ENCODE peak calls at places on chromosomes 16 and 17, in eight cellular contexts. W is HCT116, Q is GM12878, E is HepG2, A is K562, K is H1, N is endothelial cell of umbilical vein, G is SK-N-MC. V is an unnamed sample.

GRCh38 chr16:1180772-1181714 is 28.1 kb downstream of the CACNA1H start:
- DNase-seq in A (no peak), Q (no peak), E (no peak), G (no peak), W (no peak), N (no peak), K (no peak), V (no peak)

GRCh38 chr17:37088459-37088858 is 139.7 kb downstream of the AATF start:
- DNase-seq in A (no peak), N (no peak), E (no peak), Q (no peak), W (no peak), K (no peak), G (no peak), V (no peak)

GRCh38 chr17:68035131-68035522 is 408 bp upstream of the KPNA2 start:
- DNase-seq in A (no peak), G (peak; percentile 56), W (no peak), Q (no peak), K (no peak), N (no peak), E (no peak), V (no peak)

GRCh38 chr17:58268774-58269556 is 11.8 kb downstream of the MPO start:
- DNase-seq in A (peak; percentile 3), G (no peak), E (no peak), Q (no peak), K (no peak), N (no peak), W (no peak), V (peak; percentile 15)

GRCh38 chr17:48825446-48826381 is 5.1 kb upstream of the CALCOCO2 start:
- DNase-seq in E (no peak), G (no peak), Q (no peak), K (no peak), A (peak; percentile 35), N (no peak), W (no peak), V (no peak)

GRCh38 chr17:44346064-44346844 is 1.2 kb downstream of the GRN start:
- DNase-seq in K (no peak), A (no peak), N (no peak), Q (no peak), E (no peak), W (no peak), G (no peak), V (peak; percentile 33)

GRCh38 chr17:39306509-39307212 is 80.9 kb upstream of the STAC2 start:
- DNase-seq in N (no peak), E (no peak), A (no peak), Q (peak; percentile 24), W (no peak), G (no peak), K (no peak), V (no peak)

GRCh38 chr16:89691986-89692569 is 5.6 kb downstream of the CDK10 start:
- DNase-seq in K (no peak), E (peak; percentile 38), Q (no peak), A (no peak), G (no peak), W (no peak), N (no peak), V (peak; percentile 8)

GRCh38 chr17:48026503-48027321 is 10.9 kb downstream of the COPZ2 start:
- DNase-seq in G (no peak), K (peak; percentile 80), W (peak; percentile 90), E (peak; percentile 79), N (peak; percentile 79), Q (peak; percentile 34), A (peak; percentile 79), V (peak; percentile 91)

GRCh38 chr16:67446968-67447507 is 16.1 kb downstream of the HSD11B2 start:
- DNase-seq in G (no peak), K (no peak), W (no peak), E (no peak), N (no peak), Q (no peak), A (no peak), V (no peak)
- H3K9ac ChIP-seq in G (no peak overlapping the region), K (no peak overlapping the region), W (no peak overlapping the region), E (peak overlapping the region; percentile 66), N (no peak overlapping the region), Q (no peak overlapping the region), A (no peak overlapping the region), V (no peak overlapping the region)

GRCh38 chr17:2466936-2467335 is 44.8 kb downstream of the METTL16 start:
- DNase-seq in K (no peak), E (no peak), G (no peak), A (no peak), Q (no peak), N (no peak), W (no peak), V (no peak)
- H3K36me3 ChIP-seq in K (peaks cover 9% of the 10 kb centered on the region), E (peaks cover 64% of the 10 kb centered on the region), G (peaks cover 63% of the 10 kb centered on the region), A (peaks cover 74% of the 10 kb centered on the region), Q (peaks cover 5% of the 10 kb centered on the region), N (peaks cover 10% of the 10 kb centered on the region), W (peaks cover 11% of the 10 kb centered on the region), V (peaks cover 55% of the 10 kb centered on the region)

DNA sequence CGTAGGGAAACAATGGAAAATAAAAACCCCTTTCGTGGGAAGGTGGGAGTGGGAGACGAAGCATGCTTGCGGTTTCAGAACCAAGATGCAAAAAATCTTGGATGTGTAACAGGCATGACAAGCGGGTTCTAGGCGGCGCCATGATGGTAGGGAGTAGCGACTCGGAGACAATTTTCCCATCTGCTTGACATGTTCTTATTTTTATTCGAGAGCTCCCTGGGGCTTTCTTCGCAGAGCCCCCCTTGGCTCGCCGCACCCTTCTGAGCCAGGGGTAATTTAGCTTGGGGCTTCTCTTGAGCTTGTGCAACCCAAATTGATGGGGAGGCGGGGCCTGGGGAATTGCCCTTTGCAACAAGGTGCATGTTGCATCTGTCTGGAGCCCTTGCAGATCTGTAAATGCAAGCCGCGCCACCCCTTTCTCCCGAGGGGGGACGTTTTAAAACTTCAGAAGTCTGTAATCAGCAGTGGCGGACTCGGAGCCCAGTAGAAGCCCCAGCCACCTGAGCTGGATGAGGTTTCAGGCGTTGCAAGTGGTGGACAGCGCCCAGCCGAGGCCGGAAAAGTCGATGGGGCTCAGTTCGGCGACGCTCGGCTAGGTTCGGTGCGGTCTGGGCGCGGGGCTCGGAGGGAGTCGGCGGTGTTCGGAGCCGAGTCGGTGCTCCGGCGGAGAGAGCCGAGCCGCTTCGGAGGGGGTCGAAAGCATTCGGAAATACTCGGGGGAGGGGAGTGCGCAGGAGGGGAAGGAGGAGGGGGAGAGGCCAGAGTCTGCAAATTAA is 2.9 kb downstream of the GNAO1 start:
- DNase-seq in G (no peak), Q (no peak), N (peak; percentile 68), W (no peak), K (peak; percentile 81), E (peak; percentile 66), A (peak; percentile 87), V (peak; percentile 92)
- TF ChIP-seq POLR2AphosphoS5 in G (no peak), Q (no peak), N (no peak), W (no peak), K (no peak), E (no peak), A (no peak), V (no peak)

DNA sequence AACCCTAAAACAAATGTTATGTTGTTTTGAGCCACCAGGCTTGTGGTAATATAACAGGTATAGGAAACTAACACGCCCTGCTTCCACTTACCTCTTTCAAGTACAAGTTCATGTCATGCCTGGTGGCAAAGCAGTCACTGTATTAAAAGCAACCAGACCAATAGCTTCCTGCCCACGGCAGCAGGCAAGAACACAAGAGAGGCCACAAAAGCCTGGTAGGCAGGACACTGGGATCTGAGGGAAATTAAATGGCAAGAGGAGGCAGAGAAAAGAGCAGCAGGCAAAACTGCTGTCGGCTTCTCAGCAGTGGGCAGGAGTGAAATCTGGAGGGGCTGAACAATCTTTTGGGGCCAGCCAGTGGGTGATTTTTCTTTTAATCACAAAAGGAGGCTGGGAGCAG is 2.2 kb downstream of the CYTH1 start:
- DNase-seq in G (no peak), K (no peak), Q (no peak), W (no peak), A (no peak), E (no peak), N (no peak), V (no peak)
- H3K9ac ChIP-seq in G (no peak overlapping the region), K (no peak overlapping the region), Q (peak overlapping the region; percentile 98), W (no peak overlapping the region), A (no peak overlapping the region), E (peak overlapping the region; percentile 8), N (no peak overlapping the region), V (no peak overlapping the region)

DNA sequence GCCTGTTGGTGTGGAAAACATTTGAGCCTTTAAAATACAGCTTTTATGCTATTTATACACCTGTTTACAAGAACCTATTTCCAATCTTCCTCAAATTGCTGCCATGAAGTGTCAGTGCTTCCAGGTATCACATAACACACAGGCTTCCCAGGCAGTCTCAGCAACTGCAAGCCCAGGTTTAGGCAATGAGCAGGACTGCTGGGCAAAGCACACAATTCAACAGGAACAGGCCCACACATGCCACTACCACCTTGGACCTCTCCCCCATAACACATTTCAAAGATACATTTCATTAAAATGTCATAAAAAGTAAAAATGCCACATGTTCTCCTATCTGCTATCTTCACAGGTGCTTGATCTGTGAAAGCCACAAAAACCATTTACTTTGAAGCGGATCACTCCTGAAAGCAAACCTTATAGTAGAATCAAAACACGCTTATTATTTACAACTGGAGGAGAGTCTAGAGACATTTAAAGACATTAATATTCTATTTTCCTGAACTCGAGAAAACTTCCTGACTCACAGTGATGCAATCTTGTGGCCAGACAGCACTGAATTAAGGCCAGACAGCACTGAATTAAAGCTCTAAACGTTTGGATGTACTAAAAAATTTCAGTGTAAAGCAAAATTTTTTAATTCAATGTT is 31.5 kb downstream of the ANKFY1 start:
- DNase-seq in E (no peak), A (no peak), G (no peak), N (no peak), K (no peak), Q (no peak), W (no peak), V (no peak)
- H3K36me3 ChIP-seq in E (peaks cover 39% of the 10 kb centered on the region), A (peaks cover 63% of the 10 kb centered on the region), G (peaks cover 63% of the 10 kb centered on the region), N (peaks cover 5% of the 10 kb centered on the region), K (no peaks in the 10 kb centered on the region), Q (peaks cover 1% of the 10 kb centered on the region), W (peaks cover 12% of the 10 kb centered on the region), V (peaks cover 25% of the 10 kb centered on the region)

V was measured in SK-N-SH.